ENCODE peak calls at places on chromosome 3, in seven cellular contexts. One of them, this sample, is unnamed.

GRCh38 chr3:33218446-33219174 is at the start of gene SUSD5:
- DNase-seq in activated CD4-positive, alpha-beta memory T cell treated with anti-CD3 and anti-CD28 coated beads, Interleukin-2, amount 10 ng/mL, durations not matched to agents 7 days and 5 days: no peak
- DNase-seq in Peyer's patch: no peak
- DNase-seq in T-helper 2 cell: no peak
- DNase-seq in T-helper 9 cell: no peak
- DNase-seq in AG08395: peak; percentile 28
- DNase-seq in mesothelial cell of epicardium: peak; percentile 64
- DNase-seq in this sample: peak; percentile 39

GRCh38 chr3:32374788-32375595 is 16.7 kb upstream of the CMTM7 start:
- DNase-seq in activated CD4-positive, alpha-beta memory T cell treated with anti-CD3 and anti-CD28 coated beads, Interleukin-2, amount 10 ng/mL, durations not matched to agents 7 days and 5 days: peak; percentile 67
- DNase-seq in Peyer's patch: peak; percentile 86
- DNase-seq in T-helper 2 cell: peak; percentile 37
- DNase-seq in T-helper 9 cell: peak; percentile 51
- DNase-seq in AG08395: peak; percentile 65
- DNase-seq in mesothelial cell of epicardium: peak; percentile 48
- DNase-seq in this sample: peak; percentile 47

GRCh38 chr3:60756636-60757035 is 494.6 kb downstream of the FHIT start:
- DNase-seq in activated CD4-positive, alpha-beta memory T cell treated with anti-CD3 and anti-CD28 coated beads, Interleukin-2, amount 10 ng/mL, durations not matched to agents 7 days and 5 days: no peak
- DNase-seq in Peyer's patch: no peak
- DNase-seq in T-helper 2 cell: no peak
- DNase-seq in T-helper 9 cell: no peak
- DNase-seq in AG08395: peak; percentile 19
- DNase-seq in mesothelial cell of epicardium: no peak
- DNase-seq in this sample: no peak

GRCh38 chr3:141271279-141272033 is 39.8 kb downstream of the PXYLP1 start:
- DNase-seq in activated CD4-positive, alpha-beta memory T cell treated with anti-CD3 and anti-CD28 coated beads, Interleukin-2, amount 10 ng/mL, durations not matched to agents 7 days and 5 days: no peak
- DNase-seq in Peyer's patch: no peak
- DNase-seq in T-helper 2 cell: no peak
- DNase-seq in T-helper 9 cell: no peak
- DNase-seq in AG08395: no peak
- DNase-seq in mesothelial cell of epicardium: no peak
- DNase-seq in this sample: no peak

GRCh38 chr3:117393119-117393518 is 683.5 kb downstream of the TUSC7 start:
- DNase-seq in activated CD4-positive, alpha-beta memory T cell treated with anti-CD3 and anti-CD28 coated beads, Interleukin-2, amount 10 ng/mL, durations not matched to agents 7 days and 5 days: no peak
- DNase-seq in Peyer's patch: no peak
- DNase-seq in T-helper 2 cell: no peak
- DNase-seq in T-helper 9 cell: no peak
- DNase-seq in AG08395: no peak
- DNase-seq in mesothelial cell of epicardium: no peak
- DNase-seq in this sample: no peak

GRCh38 chr3:96347289-96347688 is 467.1 kb upstream of the EPHA6 start:
- DNase-seq in activated CD4-positive, alpha-beta memory T cell treated with anti-CD3 and anti-CD28 coated beads, Interleukin-2, amount 10 ng/mL, durations not matched to agents 7 days and 5 days: no peak
- DNase-seq in Peyer's patch: no peak
- DNase-seq in T-helper 2 cell: no peak
- DNase-seq in T-helper 9 cell: no peak
- DNase-seq in AG08395: no peak
- DNase-seq in mesothelial cell of epicardium: no peak
- DNase-seq in this sample: no peak

GRCh38 chr3:156321934-156322333 is 201.6 kb downstream of the KCNAB1 start:
- DNase-seq in activated CD4-positive, alpha-beta memory T cell treated with anti-CD3 and anti-CD28 coated beads, Interleukin-2, amount 10 ng/mL, durations not matched to agents 7 days and 5 days: no peak
- DNase-seq in Peyer's patch: no peak
- DNase-seq in T-helper 2 cell: no peak
- DNase-seq in T-helper 9 cell: no peak
- DNase-seq in AG08395: no peak
- DNase-seq in mesothelial cell of epicardium: no peak
- DNase-seq in this sample: no peak

GRCh38 chr3:16102905-16103364 is 71.5 kb upstream of the GALNT15 start:
- DNase-seq in activated CD4-positive, alpha-beta memory T cell treated with anti-CD3 and anti-CD28 coated beads, Interleukin-2, amount 10 ng/mL, durations not matched to agents 7 days and 5 days: no peak
- DNase-seq in Peyer's patch: no peak
- DNase-seq in T-helper 2 cell: no peak
- DNase-seq in T-helper 9 cell: no peak
- DNase-seq in AG08395: peak; percentile 72
- DNase-seq in mesothelial cell of epicardium: no peak
- DNase-seq in this sample: no peak

GRCh38 chr3:31629054-31629453 is 96.3 kb downstream of the STT3B start:
- DNase-seq in activated CD4-positive, alpha-beta memory T cell treated with anti-CD3 and anti-CD28 coated beads, Interleukin-2, amount 10 ng/mL, durations not matched to agents 7 days and 5 days: no peak
- DNase-seq in Peyer's patch: no peak
- DNase-seq in T-helper 2 cell: no peak
- DNase-seq in T-helper 9 cell: no peak
- DNase-seq in AG08395: no peak
- DNase-seq in mesothelial cell of epicardium: no peak
- DNase-seq in this sample: no peak

GRCh38 chr3:16883057-16883725 is 1.6 kb upstream of the PLCL2 start:
- DNase-seq in activated CD4-positive, alpha-beta memory T cell treated with anti-CD3 and anti-CD28 coated beads, Interleukin-2, amount 10 ng/mL, durations not matched to agents 7 days and 5 days: no peak
- DNase-seq in Peyer's patch: no peak
- DNase-seq in T-helper 2 cell: no peak
- DNase-seq in T-helper 9 cell: no peak
- DNase-seq in AG08395: peak; percentile 30
- DNase-seq in mesothelial cell of epicardium: no peak
- DNase-seq in this sample: no peak